ENCODE peak calls at places on chromosomes 11 and 22, in ten cellular contexts. T is EL; H is T follicular helper cell; M is left lung; G is SK-N-MC; K is Caki2; E is stimulated activated CD4-positive, alpha-beta T cell treated with anti-CD3 and anti-CD28 coated beads, TNF-alpha, amount 100 ng/mL, for 4 hours; A is germinal center; P is stimulated activated CD8-positive, alpha-beta memory T cell treated with anti-CD3 and anti-CD28 coated beads, Interleukin-2, amount 100 ng/mL, for 1 hour; U is activated T-cell treated with anti-CD3 and anti-CD28 coated beads for 24 hours. S is an unnamed sample.

GRCh38 chr22:23713696-23714595 is 23.1 kb downstream of the RGL4 start:
- DNase-seq in M (peak), H (no peak), K (no peak), T (no peak), P (no peak), G (no peak), E (no peak), U (no peak), A (no peak), S (no peak)

GRCh38 chr11:119615879-119616190 is 113.2 kb downstream of the NECTIN1 start:
- DNase-seq in K (no peak), P (no peak), T (no peak), G (no peak), M (no peak), H (no peak), U (no peak), A (no peak), E (no peak), S (no peak)

GRCh38 chr11:46290021-46290420 is 12.6 kb downstream of the CREB3L1 start:
- DNase-seq in T (peak), M (no peak), U (no peak), K (no peak), P (no peak), G (no peak), H (no peak), A (no peak), E (no peak), S (no peak)

GRCh38 chr22:44847380-44847779 is 95.0 kb downstream of the ARHGAP8 start:
- DNase-seq in U (no peak), H (no peak), E (no peak), T (no peak), M (no peak), K (no peak), G (no peak), A (no peak), P (no peak), S (peak)

GRCh38 chr22:38347181-38347943 is 30.1 kb upstream of the CSNK1E start:
- DNase-seq in H (no peak), P (no peak), M (no peak), G (no peak), E (no peak), K (peak), T (no peak), A (no peak), U (no peak), S (no peak)

GRCh38 chr11:94804874-94805273 is 36.7 kb downstream of the AMOTL1 start:
- DNase-seq in E (no peak), U (no peak), K (no peak), T (no peak), G (no peak), M (no peak), A (no peak), H (no peak), P (no peak), S (no peak)

GRCh38 chr22:38843716-38844660 is at the start of gene NPTXR:
- DNase-seq in U (no peak), K (peak), P (no peak), A (peak), E (no peak), M (peak), H (peak), G (no peak), T (no peak), S (no peak)

GRCh38 chr11:120547871-120548681 is 36.5 kb downstream of the GRIK4 start:
- DNase-seq in T (peak), E (no peak), A (no peak), P (no peak), M (peak), U (no peak), G (no peak), H (no peak), K (peak), S (peak)

GRCh38 chr11:1660025-1660867 is 30.7 kb downstream of the KRTAP5-5 start:
- DNase-seq in M (no peak), H (no peak), G (no peak), P (no peak), U (no peak), T (no peak), E (no peak), K (no peak), A (no peak), S (no peak)

GRCh38 chr22:27224485-27225364 is 567.3 kb downstream of the MIAT start:
- DNase-seq in P (no peak), U (no peak), A (no peak), E (no peak), H (no peak), M (no peak), G (no peak), K (no peak), T (peak), S (no peak)

GRCh38 chr11:2891901-2892214 is 6.3 kb upstream of the CDKN1C start:
- DNase-seq in U (no peak), T (no peak), K (no peak), P (no peak), A (no peak), H (no peak), M (no peak), G (no peak), E (no peak), S (no peak)

GRCh38 chr22:38298312-38299000 is 18.8 kb downstream of the CSNK1E start:
- DNase-seq in M (no peak), P (no peak), T (peak), U (no peak), A (peak), H (peak), K (peak), E (no peak), G (no peak), S (peak)

GRCh38 chr11:100670140-100670539 is 16.9 kb upstream of the ARHGAP42 start:
- DNase-seq in G (no peak), U (no peak), A (no peak), H (no peak), P (no peak), K (no peak), E (no peak), M (no peak), T (no peak), S (no peak)

GRCh38 chr11:102452461-102453285 is at the start of gene TMEM123:
- DNase-seq in K (peak), P (peak), A (peak), G (no peak), H (peak), U (peak), T (peak), M (peak), E (peak), S (peak)

GRCh38 chr11:115869780-115870431 is 365.7 kb upstream of the CADM1 start:
- DNase-seq in T (no peak), P (no peak), U (no peak), G (no peak), E (no peak), K (peak), M (peak), A (peak), H (no peak), S (no peak)